ENCODE peak calls at places on chromosome 10, in four cellular contexts. One of them, this sample, is unnamed.

GRCh38 chr10:13987472-13987871 is 343.3 kb downstream of the FRMD4A start:
- DNase-seq in body of pancreas: no peak
- DNase-seq in adrenal gland: no peak
- DNase-seq in GM12878: peak
- DNase-seq in this sample: peak

GRCh38 chr10:27542812-27543211 is 38.7 kb downstream of the RAB18 start:
- DNase-seq in GM12878: no peak
- DNase-seq in body of pancreas: no peak
- DNase-seq in adrenal gland: peak
- DNase-seq in this sample: no peak

GRCh38 chr10:92690211-92691041 is 671 bp downstream of the HHEX start:
- DNase-seq in adrenal gland: peak
- DNase-seq in body of pancreas: peak
- DNase-seq in GM12878: no peak
- DNase-seq in this sample: no peak

GRCh38 chr10:64863836-64864235 is 1342.6 kb downstream of the REEP3 start:
- DNase-seq in body of pancreas: no peak
- DNase-seq in GM12878: no peak
- DNase-seq in adrenal gland: no peak
- DNase-seq in this sample: no peak

GRCh38 chr10:78964952-78965633 is 103.7 kb upstream of the ZMIZ1 start:
- DNase-seq in body of pancreas: peak
- DNase-seq in GM12878: no peak
- DNase-seq in adrenal gland: peak
- DNase-seq in this sample: peak

GRCh38 chr10:119250641-119251314 is 43.4 kb downstream of the GRK5 start:
- DNase-seq in body of pancreas: no peak
- DNase-seq in GM12878: no peak
- DNase-seq in adrenal gland: no peak
- DNase-seq in this sample: peak

GRCh38 chr10:11539191-11539868 is 72.1 kb downstream of the USP6NL start:
- DNase-seq in body of pancreas: no peak
- DNase-seq in adrenal gland: no peak
- DNase-seq in GM12878: no peak
- DNase-seq in this sample: peak

GRCh38 chr10:126593968-126594701 is 76.4 kb downstream of the C10orf90 start:
- DNase-seq in adrenal gland: no peak
- DNase-seq in GM12878: no peak
- DNase-seq in body of pancreas: no peak
- DNase-seq in this sample: no peak

GRCh38 chr10:125591846-125592245 is 91.1 kb downstream of the TEX36 start:
- DNase-seq in body of pancreas: no peak
- DNase-seq in adrenal gland: no peak
- DNase-seq in GM12878: no peak
- DNase-seq in this sample: no peak

GRCh38 chr10:45404087-45404769 is 30.2 kb downstream of the ALOX5 start:
- DNase-seq in adrenal gland: peak
- DNase-seq in GM12878: no peak
- DNase-seq in body of pancreas: no peak
- DNase-seq in this sample: no peak

GRCh38 chr10:66940950-66941349 is 15.1 kb downstream of the LRRTM3 start:
- DNase-seq in adrenal gland: no peak
- DNase-seq in GM12878: no peak
- DNase-seq in body of pancreas: no peak
- DNase-seq in this sample: no peak

GRCh38 chr10:66943590-66943989 is 17.8 kb downstream of the LRRTM3 start:
- DNase-seq in GM12878: no peak
- DNase-seq in adrenal gland: no peak
- DNase-seq in body of pancreas: no peak
- DNase-seq in this sample: no peak

GRCh38 chr10:66942407-66942806 is 16.6 kb downstream of the LRRTM3 start:
- DNase-seq in adrenal gland: no peak
- DNase-seq in GM12878: no peak
- DNase-seq in body of pancreas: no peak
- DNase-seq in this sample: no peak

DNA sequence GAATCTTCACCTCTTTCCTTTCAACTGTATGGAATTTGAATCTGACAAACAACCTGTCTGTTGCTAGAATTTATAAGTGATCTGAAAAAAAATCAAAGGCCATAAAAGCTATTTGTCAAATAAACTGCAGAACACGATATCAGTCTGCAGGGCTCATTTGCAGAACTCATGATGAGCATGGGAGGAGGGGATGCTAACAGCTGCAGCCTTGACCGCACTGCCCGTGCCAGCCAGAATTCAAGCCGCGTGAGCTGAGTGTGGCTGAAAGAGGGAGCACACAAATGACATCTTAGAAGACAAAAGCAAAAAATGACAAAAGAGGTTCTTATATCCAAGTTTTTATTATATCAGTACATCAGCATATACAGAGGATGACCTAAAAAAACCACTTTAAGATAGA is 15.7 kb downstream of the LRRTM3 start:
- DNase-seq in body of pancreas: peak
- DNase-seq in adrenal gland: peak
- DNase-seq in GM12878: no peak
- DNase-seq in this sample: no peak
- TF ChIP-seq POLR2A in body of pancreas: no peak
- TF ChIP-seq POLR2A in adrenal gland: no peak
- TF ChIP-seq POLR2A in GM12878: no peak
- TF ChIP-seq POLR2A in this sample: no peak

DNA sequence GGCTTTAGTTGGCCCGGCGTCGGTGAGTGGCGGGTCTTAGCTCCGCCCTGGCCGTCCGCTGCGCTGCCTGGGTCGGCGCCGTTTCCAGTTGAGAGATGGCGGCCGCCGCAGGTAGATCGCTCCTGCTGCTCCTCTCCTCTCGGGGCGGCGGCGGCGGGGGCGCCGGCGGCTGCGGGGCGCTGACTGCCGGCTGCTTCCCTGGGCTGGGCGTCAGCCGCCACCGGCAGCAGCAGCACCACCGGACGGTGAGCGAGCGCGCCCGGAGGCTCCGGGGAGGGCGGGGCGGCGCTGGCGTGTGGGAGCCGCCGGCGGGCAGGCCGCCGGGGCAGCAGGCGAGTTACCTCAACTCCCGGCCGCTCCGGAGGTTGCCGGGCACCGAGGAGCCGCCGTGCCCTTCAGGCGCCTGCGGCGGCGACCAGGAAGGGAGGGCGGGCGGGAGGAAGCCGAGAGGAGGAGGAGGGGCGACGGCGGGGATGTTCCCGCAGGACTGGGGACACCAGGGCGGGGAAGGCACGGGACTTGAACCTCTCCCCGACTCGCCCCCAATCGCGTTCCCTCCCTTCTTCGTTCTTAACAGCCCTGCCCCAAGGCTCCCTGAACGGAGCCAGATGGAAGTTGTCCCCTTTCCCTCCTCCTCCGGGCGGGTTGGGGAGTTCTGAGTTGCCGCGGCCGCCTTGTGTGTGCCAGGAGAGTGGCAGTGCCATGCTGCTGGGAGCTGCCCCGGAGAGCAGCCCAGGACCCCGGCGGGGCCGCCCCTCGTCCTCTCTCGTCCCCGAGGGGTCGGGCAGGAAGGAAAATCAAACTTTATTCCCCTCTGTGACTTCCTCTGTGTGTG is at the start of gene MCU:
- DNase-seq in body of pancreas: peak
- DNase-seq in adrenal gland: peak
- DNase-seq in GM12878: no peak
- DNase-seq in this sample: peak
- TF ChIP-seq POLR2A in body of pancreas: peak
- TF ChIP-seq POLR2A in adrenal gland: peak
- TF ChIP-seq POLR2A in GM12878: peak
- TF ChIP-seq POLR2A in this sample: peak

GRCh38 chr10:73910401-73910763 is 550 bp upstream of the PLAU start:
- DNase-seq in body of pancreas: no peak
- DNase-seq in GM12878: no peak
- DNase-seq in adrenal gland: no peak
- DNase-seq in this sample: no peak

GRCh38 chr10:73911553-73912004 is 647 bp downstream of the PLAU start:
- DNase-seq in adrenal gland: no peak
- DNase-seq in GM12878: no peak
- DNase-seq in body of pancreas: no peak
- DNase-seq in this sample: no peak

GRCh38 chr10:73909716-73910115 is 1.2 kb upstream of the PLAU start:
- DNase-seq in GM12878: no peak
- DNase-seq in body of pancreas: no peak
- DNase-seq in adrenal gland: no peak
- DNase-seq in this sample: no peak

GRCh38 chr10:73908853-73909611 is 1.9 kb upstream of the PLAU start:
- DNase-seq in adrenal gland: peak
- DNase-seq in body of pancreas: no peak
- DNase-seq in GM12878: peak
- DNase-seq in this sample: peak

GRCh38 chr10:73910764-73911552 is at the start of gene PLAU:
- DNase-seq in adrenal gland: no peak
- DNase-seq in body of pancreas: peak
- DNase-seq in GM12878: no peak
- DNase-seq in this sample: no peak
- TF ChIP-seq POLR2A in adrenal gland: no peak
- TF ChIP-seq POLR2A in body of pancreas: no peak
- TF ChIP-seq POLR2A in GM12878: peak
- TF ChIP-seq POLR2A in this sample: no peak

GRCh38 chr10:80156216-80156615 is 23.7 kb downstream of the PLAC9 start:
- DNase-seq in adrenal gland: no peak
- DNase-seq in body of pancreas: no peak
- DNase-seq in GM12878: no peak
- DNase-seq in this sample: no peak
- TF ChIP-seq POLR2A in adrenal gland: no peak
- TF ChIP-seq POLR2A in body of pancreas: no peak
- TF ChIP-seq POLR2A in GM12878: no peak
- TF ChIP-seq POLR2A in this sample: no peak